ENCODE peak calls at places on chromosomes 6 and 20, in four cellular contexts. G is left ventricle myocardium inferior, B is PC-9, U is Caco-2. S is an unnamed sample.

GRCh38 chr6:101083533-101084172 is 202.5 kb upstream of the ASCC3 start:
- DNase-seq in G (no peak), B (no peak), U (no peak), S (peak)

GRCh38 chr6:37838209-37838921 is 18.8 kb downstream of the ZFAND3 start:
- DNase-seq in G (no peak), B (no peak), U (no peak), S (no peak)

GRCh38 chr20:62782149-62782892 is 14.0 kb upstream of the MRGBP start:
- DNase-seq in G (no peak), B (no peak), U (no peak), S (no peak)

GRCh38 chr6:13190391-13190790 is 137.9 kb downstream of the TBC1D7 start:
- DNase-seq in G (no peak), B (no peak), U (no peak), S (no peak)

GRCh38 chr6:130575971-130576370 is 210.2 kb downstream of the TMEM200A start:
- DNase-seq in G (no peak), B (no peak), U (no peak), S (no peak)

GRCh38 chr6:149963462-149964242 is at the start of gene ULBP1:
- DNase-seq in G (peak), B (peak), U (peak), S (peak)

GRCh38 chr20:62025832-62026563 is 39.7 kb downstream of the TAF4 start:
- DNase-seq in G (no peak), B (no peak), U (no peak), S (no peak)

GRCh38 chr6:134550604-134551003 is 232.7 kb upstream of the SGK1 start:
- DNase-seq in G (no peak), B (no peak), U (no peak), S (no peak)

GRCh38 chr20:8330785-8331699 is 199.0 kb downstream of the PLCB1 start:
- DNase-seq in G (no peak), B (no peak), U (no peak), S (no peak)

GRCh38 chr6:3280866-3281465 is 22.2 kb downstream of the PSMG4 start:
- DNase-seq in G (no peak), B (no peak), U (peak), S (no peak)

GRCh38 chr6:108838101-108838717 is 10.0 kb upstream of the ARMC2 start:
- DNase-seq in G (no peak), B (no peak), U (no peak), S (no peak)

GRCh38 chr6:44222486-44222986 is 859 bp upstream of the SLC29A1 start:
- DNase-seq in G (no peak), B (no peak), U (no peak), S (no peak)

GRCh38 chr20:53387983-53388675 is 205.5 kb downstream of the ZNF217 start:
- DNase-seq in G (no peak), B (no peak), U (no peak), S (no peak)

GRCh38 chr6:13006578-13007300 is 290.2 kb downstream of the PHACTR1 start:
- DNase-seq in G (no peak), B (no peak), U (no peak), S (peak)

GRCh38 chr6:117951783-117952182 is 44.7 kb downstream of the SLC35F1 start:
- DNase-seq in G (no peak), B (no peak), U (no peak), S (no peak)

GRCh38 chr6:129890164-129890563 is 29.0 kb upstream of the TMEM244 start:
- DNase-seq in G (no peak), B (no peak), U (no peak), S (no peak)

GRCh38 chr20:325889-326644 is 715 bp downstream of the SOX12 start:
- DNase-seq in G (peak), B (peak), U (peak), S (no peak)

GRCh38 chr6:14206351-14206750 is 88.8 kb downstream of the CD83 start:
- DNase-seq in G (no peak), B (no peak), U (no peak), S (no peak)

GRCh38 chr6:149831380-149831820 is 32.8 kb downstream of the LRP11 start:
- DNase-seq in G (no peak), B (no peak), U (no peak), S (no peak)

GRCh38 chr6:166751051-166751595 is 124.1 kb upstream of the RPS6KA2 start:
- DNase-seq in G (no peak), B (no peak), U (no peak), S (no peak)

GRCh38 chr6:26363882-26364825 is 844 bp upstream of the BTN3A2 start:
- DNase-seq in G (no peak), B (no peak), U (no peak), S (no peak)

GRCh38 chr6:90256698-90257485 is 39.8 kb downstream of the BACH2 start:
- DNase-seq in G (no peak), B (no peak), U (no peak), S (no peak)

GRCh38 chr20:45354423-45355208 is 6.4 kb upstream of the SDC4 start:
- DNase-seq in G (no peak), B (no peak), U (no peak), S (no peak)

GRCh38 chr6:43076093-43076927 is at the start of gene PTK7:
- DNase-seq in G (peak), B (peak), U (peak), S (no peak)

GRCh38 chr6:78861509-78861908 is 5.8 kb upstream of the IRAK1BP1 start:
- DNase-seq in G (no peak), B (no peak), U (no peak), S (peak)

GRCh38 chr6:109187399-109188114 is 92.2 kb downstream of the CEP57L1 start:
- DNase-seq in G (peak), B (peak), U (no peak), S (no peak)

GRCh38 chr6:40163924-40164323 is 229.7 kb upstream of the MOCS1 start:
- DNase-seq in G (no peak), B (no peak), U (no peak), S (no peak)

GRCh38 chr6:108331982-108332381 is 37.1 kb downstream of the AFG1L start:
- DNase-seq in G (no peak), B (no peak), U (no peak), S (no peak)

GRCh38 chr20:58556961-58557360 is 41.8 kb upstream of the APCDD1L start:
- DNase-seq in G (no peak), B (no peak), U (no peak), S (no peak)
- H3K4me3 ChIP-seq in G (no peak), B (no peak), U (no peak), S (no peak)

GRCh38 chr20:49812463-49813304 is at the start of gene SLC9A8:
- DNase-seq in G (peak), B (peak), U (peak), S (no peak)
- TF ChIP-seq CTCF in G (peak), B (no peak), U (peak), S (peak)

GRCh38 chr6:105646391-105646867 is 243.5 kb upstream of the PREP start:
- DNase-seq in G (no peak), B (no peak), U (no peak), S (no peak)
- H3K4me3 ChIP-seq in G (no peak), B (no peak), U (no peak), S (no peak)

DNA sequence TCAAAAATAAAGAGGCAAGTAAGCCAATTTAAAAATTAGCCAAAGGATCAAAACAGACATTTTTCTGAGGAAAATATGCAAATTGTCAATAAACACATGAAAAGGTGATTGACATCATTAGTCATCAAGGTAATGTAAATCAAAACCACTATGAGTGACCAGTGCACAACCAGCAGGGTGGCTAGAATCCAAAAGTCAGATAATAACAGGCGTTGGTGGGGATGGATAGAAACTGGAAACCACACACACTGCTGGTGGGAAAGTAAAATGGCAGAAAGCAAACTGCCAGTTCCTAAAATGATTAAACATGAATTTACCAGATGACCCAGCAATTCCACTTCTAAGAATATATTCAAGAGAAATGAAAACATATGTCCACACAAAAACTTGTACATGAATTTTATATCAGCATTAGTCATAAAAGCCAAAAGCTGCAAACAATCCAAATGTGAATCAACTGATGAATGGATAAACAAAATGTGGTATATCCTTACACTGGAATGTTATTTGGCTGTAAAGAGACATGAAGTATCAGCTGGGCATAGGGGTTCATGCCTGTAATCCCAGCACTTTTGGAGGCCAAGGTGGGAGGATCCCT is 74.8 kb upstream of the MBOAT1 start:
- DNase-seq in G (no peak), B (no peak), U (no peak), S (no peak)
- TF ChIP-seq CTCF in G (no peak), B (no peak), U (no peak), S (no peak)

DNA sequence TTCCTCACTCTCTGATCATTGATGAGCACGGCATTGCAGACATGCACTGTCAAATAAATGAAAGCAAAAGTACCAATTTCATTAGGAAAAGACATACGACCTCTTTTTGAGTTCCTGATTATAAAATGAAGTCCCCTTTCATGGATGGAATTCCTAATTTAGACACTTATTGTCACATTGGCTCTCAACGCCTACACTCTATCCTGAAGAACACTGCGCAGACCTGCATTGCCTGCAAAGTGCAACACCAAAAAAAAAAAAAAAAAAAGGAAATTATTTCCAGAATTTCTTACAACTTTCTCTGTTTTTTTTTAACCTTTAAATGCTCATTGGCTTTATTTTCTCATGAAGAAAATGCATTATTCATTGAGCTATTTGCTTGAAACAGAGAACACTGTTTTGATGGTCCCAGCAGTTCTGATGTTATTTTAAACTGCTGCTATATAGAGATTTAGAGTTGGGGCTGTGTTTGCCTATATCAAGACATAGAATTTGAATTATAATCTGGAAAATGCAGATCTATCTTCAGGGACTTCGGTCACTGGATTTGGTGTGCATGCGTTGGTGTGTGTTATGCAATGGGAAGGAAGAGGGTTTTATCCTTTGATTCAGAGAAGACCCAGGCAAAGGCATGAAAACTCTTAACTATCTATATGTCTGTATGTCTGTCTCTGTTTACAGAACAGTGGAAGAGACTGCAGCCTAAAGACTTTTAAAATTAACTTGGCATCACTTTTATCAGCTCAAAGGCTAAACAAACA is 1.8 kb downstream of the ADGRB3 start:
- DNase-seq in G (no peak), B (no peak), U (no peak), S (no peak)
- H3K4me3 ChIP-seq in G (peak), B (no peak), U (no peak), S (no peak)

S was measured in LNCaP clone FGC.